ENCODE peak calls at places on chromosomes 3 and 15, in eight cellular contexts. One of them, this sample, is unnamed.

GRCh38 chr15:44066211-44066827 is 128.8 kb downstream of the FRMD5 start:
- DNase-seq in iPS-NIHi11: peak; percentile 73
- DNase-seq in stomach: peak; percentile 68
- DNase-seq in stromal cell of bone marrow: peak; percentile 50
- DNase-seq in T-helper 1 cell: peak; percentile 49
- DNase-seq in T-helper 9 cell: peak; percentile 34
- DNase-seq in midbrain: peak; percentile 58
- DNase-seq in NCI-H1092: peak; percentile 2
- DNase-seq in this sample: peak; percentile 65

GRCh38 chr3:17369973-17370372 is 372.5 kb downstream of the TBC1D5 start:
- DNase-seq in T-helper 1 cell: no peak
- DNase-seq in iPS-NIHi11: no peak
- DNase-seq in T-helper 9 cell: no peak
- DNase-seq in stromal cell of bone marrow: no peak
- DNase-seq in NCI-H1092: no peak
- DNase-seq in stomach: no peak
- DNase-seq in midbrain: no peak
- DNase-seq in this sample: no peak

GRCh38 chr15:90637693-90638092 is 79.5 kb upstream of the BLM start:
- DNase-seq in midbrain: no peak
- DNase-seq in T-helper 1 cell: no peak
- DNase-seq in stomach: no peak
- DNase-seq in NCI-H1092: peak; percentile 49
- DNase-seq in T-helper 9 cell: no peak
- DNase-seq in stromal cell of bone marrow: no peak
- DNase-seq in iPS-NIHi11: no peak
- DNase-seq in this sample: no peak

GRCh38 chr15:77575203-77575934 is 57.3 kb downstream of the LINGO1 start:
- DNase-seq in iPS-NIHi11: no peak
- DNase-seq in stromal cell of bone marrow: no peak
- DNase-seq in midbrain: no peak
- DNase-seq in NCI-H1092: no peak
- DNase-seq in T-helper 9 cell: no peak
- DNase-seq in stomach: no peak
- DNase-seq in T-helper 1 cell: no peak
- DNase-seq in this sample: no peak

GRCh38 chr3:112739252-112739945 is 98.5 kb upstream of the CCDC80 start:
- DNase-seq in stomach: no peak
- DNase-seq in midbrain: no peak
- DNase-seq in T-helper 9 cell: no peak
- DNase-seq in iPS-NIHi11: no peak
- DNase-seq in stromal cell of bone marrow: peak; percentile 65
- DNase-seq in T-helper 1 cell: no peak
- DNase-seq in NCI-H1092: no peak
- DNase-seq in this sample: no peak

GRCh38 chr15:81394609-81395008 is 20.6 kb upstream of the TMC3 start:
- DNase-seq in NCI-H1092: no peak
- DNase-seq in midbrain: no peak
- DNase-seq in stomach: no peak
- DNase-seq in T-helper 9 cell: no peak
- DNase-seq in iPS-NIHi11: no peak
- DNase-seq in T-helper 1 cell: no peak
- DNase-seq in stromal cell of bone marrow: peak; percentile 1
- DNase-seq in this sample: no peak

GRCh38 chr3:140363801-140364200 is 314.1 kb upstream of the TRIM42 start:
- DNase-seq in T-helper 1 cell: no peak
- DNase-seq in midbrain: no peak
- DNase-seq in iPS-NIHi11: no peak
- DNase-seq in stromal cell of bone marrow: no peak
- DNase-seq in stomach: peak; percentile 46
- DNase-seq in NCI-H1092: no peak
- DNase-seq in T-helper 9 cell: no peak
- DNase-seq in this sample: no peak

GRCh38 chr3:147216143-147216673 is 190.1 kb downstream of the ZIC4 start:
- DNase-seq in T-helper 1 cell: no peak
- DNase-seq in midbrain: no peak
- DNase-seq in stromal cell of bone marrow: no peak
- DNase-seq in stomach: no peak
- DNase-seq in NCI-H1092: no peak
- DNase-seq in T-helper 9 cell: no peak
- DNase-seq in iPS-NIHi11: no peak
- DNase-seq in this sample: no peak

GRCh38 chr3:10553586-10554235 is 48.3 kb upstream of the ATP2B2 start:
- DNase-seq in T-helper 1 cell: no peak
- DNase-seq in NCI-H1092: no peak
- DNase-seq in stomach: no peak
- DNase-seq in midbrain: peak; percentile 57
- DNase-seq in iPS-NIHi11: peak; percentile 88
- DNase-seq in T-helper 9 cell: no peak
- DNase-seq in stromal cell of bone marrow: no peak
- DNase-seq in this sample: no peak

GRCh38 chr3:110995461-110996226 is 76.0 kb upstream of the NECTIN3 start:
- DNase-seq in NCI-H1092: no peak
- DNase-seq in iPS-NIHi11: no peak
- DNase-seq in midbrain: no peak
- DNase-seq in stromal cell of bone marrow: peak; percentile 3
- DNase-seq in T-helper 9 cell: no peak
- DNase-seq in T-helper 1 cell: no peak
- DNase-seq in stomach: no peak
- DNase-seq in this sample: no peak

This sample was measured in transverse colon.